ENCODE peak calls at places on chromosomes 16 and 17, in five cellular contexts. One of them, this sample, is unnamed.

GRCh38 chr17:21530841-21531240 is 154.7 kb downstream of the KCNJ12 start:
- DNase-seq in HEK293T: no peak
- DNase-seq in SW 1271: no peak
- DNase-seq in WTC11: no peak
- DNase-seq in central memory CD8-positive, alpha-beta T cell: no peak
- DNase-seq in this sample: no peak

GRCh38 chr16:50245417-50246298 is 20.7 kb upstream of the ADCY7 start:
- DNase-seq in HEK293T: peak
- DNase-seq in SW 1271: no peak
- DNase-seq in WTC11: no peak
- DNase-seq in central memory CD8-positive, alpha-beta T cell: no peak
- DNase-seq in this sample: peak

GRCh38 chr16:63372283-63372682 is 1336.0 kb upstream of the CDH8 start:
- DNase-seq in HEK293T: no peak
- DNase-seq in SW 1271: no peak
- DNase-seq in WTC11: no peak
- DNase-seq in central memory CD8-positive, alpha-beta T cell: no peak
- DNase-seq in this sample: no peak

GRCh38 chr16:4618645-4619418 is 4.1 kb upstream of the UBALD1 start:
- DNase-seq in HEK293T: no peak
- DNase-seq in SW 1271: no peak
- DNase-seq in WTC11: no peak
- DNase-seq in central memory CD8-positive, alpha-beta T cell: no peak
- DNase-seq in this sample: no peak

GRCh38 chr17:61411114-61411943 is 11.7 kb downstream of the TBX2 start:
- DNase-seq in HEK293T: peak
- DNase-seq in SW 1271: no peak
- DNase-seq in WTC11: peak
- DNase-seq in central memory CD8-positive, alpha-beta T cell: peak
- DNase-seq in this sample: peak

GRCh38 chr16:57996406-57997175 is 3.9 kb downstream of the ZNF319 start:
- DNase-seq in HEK293T: no peak
- DNase-seq in SW 1271: no peak
- DNase-seq in WTC11: no peak
- DNase-seq in central memory CD8-positive, alpha-beta T cell: no peak
- DNase-seq in this sample: no peak

GRCh38 chr17:8055851-8056231 is 17.0 kb downstream of the ALOX15B start:
- DNase-seq in HEK293T: no peak
- DNase-seq in SW 1271: no peak
- DNase-seq in WTC11: no peak
- DNase-seq in central memory CD8-positive, alpha-beta T cell: no peak
- DNase-seq in this sample: no peak

GRCh38 chr16:88535181-88535856 is 34.9 kb upstream of the ZC3H18 start:
- DNase-seq in HEK293T: no peak
- DNase-seq in SW 1271: no peak
- DNase-seq in WTC11: no peak
- DNase-seq in central memory CD8-positive, alpha-beta T cell: no peak
- DNase-seq in this sample: no peak

GRCh38 chr17:27526603-27527002 is 70.4 kb downstream of the KSR1 start:
- DNase-seq in HEK293T: no peak
- DNase-seq in SW 1271: no peak
- DNase-seq in WTC11: peak
- DNase-seq in central memory CD8-positive, alpha-beta T cell: no peak
- DNase-seq in this sample: no peak

GRCh38 chr16:66568355-66568754 is 2.1 kb downstream of the CMTM1 start:
- DNase-seq in HEK293T: no peak
- DNase-seq in SW 1271: no peak
- DNase-seq in WTC11: no peak
- DNase-seq in central memory CD8-positive, alpha-beta T cell: no peak
- DNase-seq in this sample: no peak

GRCh38 chr17:72970246-72970645 is 122.2 kb downstream of the SLC39A11 start:
- DNase-seq in HEK293T: no peak
- DNase-seq in SW 1271: no peak
- DNase-seq in WTC11: no peak
- DNase-seq in central memory CD8-positive, alpha-beta T cell: no peak
- DNase-seq in this sample: no peak

GRCh38 chr16:29698042-29698441 is 19.1 kb downstream of the QPRT start:
- DNase-seq in HEK293T: no peak
- DNase-seq in SW 1271: no peak
- DNase-seq in WTC11: no peak
- DNase-seq in central memory CD8-positive, alpha-beta T cell: no peak
- DNase-seq in this sample: no peak

GRCh38 chr16:24381470-24382118 is 125.5 kb downstream of the CACNG3 start:
- DNase-seq in HEK293T: no peak
- DNase-seq in SW 1271: no peak
- DNase-seq in WTC11: no peak
- DNase-seq in central memory CD8-positive, alpha-beta T cell: no peak
- DNase-seq in this sample: no peak

GRCh38 chr17:156094-156621 is 18.8 kb downstream of the SCGB1C2 start:
- DNase-seq in HEK293T: no peak
- DNase-seq in SW 1271: no peak
- DNase-seq in WTC11: no peak
- DNase-seq in central memory CD8-positive, alpha-beta T cell: no peak
- DNase-seq in this sample: no peak

GRCh38 chr16:24975428-24975889 is 39.7 kb downstream of the ARHGAP17 start:
- DNase-seq in HEK293T: no peak
- DNase-seq in SW 1271: no peak
- DNase-seq in WTC11: no peak
- DNase-seq in central memory CD8-positive, alpha-beta T cell: no peak
- DNase-seq in this sample: no peak

GRCh38 chr17:82893779-82894178 is 54.0 kb upstream of the ZNF750 start:
- DNase-seq in HEK293T: no peak
- DNase-seq in SW 1271: no peak
- DNase-seq in WTC11: no peak
- DNase-seq in central memory CD8-positive, alpha-beta T cell: no peak
- DNase-seq in this sample: peak

GRCh38 chr16:88924834-88925539 is 52.0 kb downstream of the CBFA2T3 start:
- DNase-seq in HEK293T: peak
- DNase-seq in SW 1271: peak
- DNase-seq in WTC11: peak
- DNase-seq in central memory CD8-positive, alpha-beta T cell: no peak
- DNase-seq in this sample: peak

GRCh38 chr17:51103050-51103449 is 17.6 kb downstream of the SPAG9 start:
- DNase-seq in HEK293T: no peak
- DNase-seq in SW 1271: no peak
- DNase-seq in WTC11: no peak
- DNase-seq in central memory CD8-positive, alpha-beta T cell: no peak
- DNase-seq in this sample: no peak

GRCh38 chr16:22123146-22123545 is 30.8 kb downstream of the VWA3A start:
- DNase-seq in HEK293T: peak
- DNase-seq in SW 1271: peak
- DNase-seq in WTC11: no peak
- DNase-seq in central memory CD8-positive, alpha-beta T cell: no peak
- DNase-seq in this sample: no peak

GRCh38 chr16:9225527-9226316 is 134.3 kb downstream of the HAPSTR1 start:
- DNase-seq in HEK293T: peak
- DNase-seq in SW 1271: peak
- DNase-seq in WTC11: peak
- DNase-seq in central memory CD8-positive, alpha-beta T cell: no peak
- DNase-seq in this sample: no peak

GRCh38 chr17:64698725-64699124 is 36.6 kb upstream of the SMURF2 start:
- DNase-seq in HEK293T: no peak
- DNase-seq in SW 1271: no peak
- DNase-seq in WTC11: no peak
- DNase-seq in central memory CD8-positive, alpha-beta T cell: no peak
- DNase-seq in this sample: no peak

GRCh38 chr17:40615295-40615988 is 32.2 kb downstream of the SMARCE1 start:
- DNase-seq in HEK293T: peak
- DNase-seq in SW 1271: peak
- DNase-seq in WTC11: peak
- DNase-seq in central memory CD8-positive, alpha-beta T cell: no peak
- DNase-seq in this sample: peak

GRCh38 chr16:10933865-10934264 is 8.4 kb downstream of the DEXI start:
- DNase-seq in HEK293T: no peak
- DNase-seq in SW 1271: no peak
- DNase-seq in WTC11: no peak
- DNase-seq in central memory CD8-positive, alpha-beta T cell: no peak
- DNase-seq in this sample: no peak

GRCh38 chr17:76270127-76270592 is 5.0 kb downstream of the UBALD2 start:
- DNase-seq in HEK293T: no peak
- DNase-seq in SW 1271: no peak
- DNase-seq in WTC11: no peak
- DNase-seq in central memory CD8-positive, alpha-beta T cell: no peak
- DNase-seq in this sample: no peak

GRCh38 chr17:48179071-48179945 is 71.7 kb downstream of the SNX11 start:
- DNase-seq in HEK293T: no peak
- DNase-seq in SW 1271: no peak
- DNase-seq in WTC11: no peak
- DNase-seq in central memory CD8-positive, alpha-beta T cell: no peak
- DNase-seq in this sample: no peak